ENCODE peak calls at places on chromosome 16, in five cellular contexts. E is endodermal cell; Y is NCI-H69; X is retina; S is activated naive CD4-positive, alpha-beta T cell treated with Interleukin-2 at 50 U/mL for 16 hours. Z is an unnamed sample.

GRCh38 chr16:19389246-19389645 is 28.4 kb upstream of the TMC5 start:
- DNase-seq in E (peak), Y (peak), X (peak), S (peak), Z (peak)

GRCh38 chr16:17289050-17289449 is 181.7 kb downstream of the XYLT1 start:
- DNase-seq in E (no peak), Y (no peak), X (no peak), S (no peak), Z (no peak)

GRCh38 chr16:27334874-27335273 is 21.1 kb downstream of the IL4R start:
- DNase-seq in E (no peak), Y (peak), X (no peak), S (no peak), Z (no peak)

GRCh38 chr16:68884867-68885266 is 41.5 kb downstream of the TANGO6 start:
- DNase-seq in E (no peak), Y (peak), X (no peak), S (no peak), Z (no peak)

GRCh38 chr16:67767953-67768352 is 38.4 kb downstream of the RANBP10 start:
- DNase-seq in E (no peak), Y (no peak), X (no peak), S (no peak), Z (no peak)

GRCh38 chr16:29011112-29011511 is 26.3 kb downstream of the LAT start:
- DNase-seq in E (peak), Y (no peak), X (no peak), S (no peak), Z (no peak)

GRCh38 chr16:85199069-85199725 is 86.9 kb upstream of the CIBAR2 start:
- DNase-seq in E (no peak), Y (no peak), X (no peak), S (no peak), Z (no peak)

GRCh38 chr16:24525970-24526559 is 13.3 kb upstream of the RBBP6 start:
- DNase-seq in E (no peak), Y (no peak), X (no peak), S (no peak), Z (no peak)

GRCh38 chr16:89134269-89134668 is 37.3 kb upstream of the CDH15 start:
- DNase-seq in E (no peak), Y (no peak), X (no peak), S (no peak), Z (no peak)

Z was measured in neural crest cell.